ENCODE peak calls at places on chromosomes 12 and 14, in seven cellular contexts. U is T-helper 1 cell; Y is NAMALWA; B is activated naive CD8-positive, alpha-beta T cell treated with anti-CD3 and anti-CD28 coated beads, Interleukin-2, amount 10 ng/mL, durations not matched to agents 7 days and 5 days; T is psoas muscle; Z is GM12878; M is stromal cell of bone marrow. C is an unnamed sample.

GRCh38 chr12:130677957-130678558 is 38.0 kb downstream of the RIMBP2 start:
- DNase-seq in U (no peak), Y (no peak), B (no peak), T (no peak), Z (no peak), M (no peak), C (no peak)

GRCh38 chr12:132432721-132433577 is 57.0 kb upstream of the FBRSL1 start:
- DNase-seq in U (no peak), Y (no peak), B (no peak), T (peak; percentile 37), Z (no peak), M (no peak), C (no peak)

GRCh38 chr12:126681676-126682075 is 1585.3 kb upstream of the TMEM132C start:
- DNase-seq in U (no peak), Y (no peak), B (no peak), T (no peak), Z (no peak), M (no peak), C (no peak)

GRCh38 chr12:124683330-124683662 is 115.9 kb upstream of the NCOR2 start:
- DNase-seq in U (no peak), Y (no peak), B (no peak), T (no peak), Z (no peak), M (no peak), C (no peak)

GRCh38 chr14:63290741-63291286 is 27.9 kb downstream of the GPHB5 start:
- DNase-seq in U (no peak), Y (no peak), B (no peak), T (no peak), Z (no peak), M (no peak), C (no peak)

GRCh38 chr14:32400480-32400879 is 71.4 kb downstream of the AKAP6 start:
- DNase-seq in U (no peak), Y (no peak), B (no peak), T (no peak), Z (no peak), M (peak; percentile 59), C (no peak)

GRCh38 chr14:94673781-94674231 is 61.6 kb downstream of the SERPINA3 start:
- DNase-seq in U (no peak), Y (no peak), B (no peak), T (no peak), Z (no peak), M (no peak), C (no peak)

GRCh38 chr12:32292175-32292574 is 107.2 kb upstream of the FGD4 start:
- DNase-seq in U (no peak), Y (no peak), B (no peak), T (no peak), Z (no peak), M (no peak), C (no peak)

GRCh38 chr14:48398675-48399282 is 723.4 kb upstream of the MDGA2 start:
- DNase-seq in U (no peak), Y (peak; percentile 40), B (no peak), T (no peak), Z (no peak), M (peak; percentile 7), C (no peak)

GRCh38 chr14:31578266-31578665 is 17.1 kb downstream of the NUBPL start:
- DNase-seq in U (no peak), Y (no peak), B (no peak), T (no peak), Z (no peak), M (no peak), C (no peak)

GRCh38 chr14:96097752-96098151 is 58.6 kb downstream of the C14orf132 start:
- DNase-seq in U (no peak), Y (no peak), B (no peak), T (no peak), Z (no peak), M (no peak), C (no peak)

GRCh38 chr14:89673499-89674225 is 256.6 kb upstream of the FOXN3 start:
- DNase-seq in U (no peak), Y (no peak), B (no peak), T (no peak), Z (no peak), M (peak; percentile 15), C (no peak)

C was measured in T-helper 22 cell.